ENCODE peak calls at places on chromosomes 3 and 15, in eight cellular contexts. One of them, this sample, is unnamed.

GRCh38 chr3:101519685-101520365 is 6.8 kb upstream of the SENP7 start:
- DNase-seq in breast epithelium: no peak
- DNase-seq in spleen: no peak
- DNase-seq in lower lobe of right lung: no peak
- DNase-seq in A549: peak; percentile 27
- DNase-seq in HAP-1: no peak
- DNase-seq in endodermal cell: no peak
- DNase-seq in BE2C: no peak
- DNase-seq in this sample: no peak

GRCh38 chr15:100334905-100335304 is 6.9 kb downstream of the ADAMTS17 start:
- DNase-seq in breast epithelium: no peak
- DNase-seq in BE2C: peak; percentile 37
- DNase-seq in spleen: no peak
- DNase-seq in HAP-1: no peak
- DNase-seq in endodermal cell: peak; percentile 77
- DNase-seq in lower lobe of right lung: no peak
- DNase-seq in A549: no peak
- DNase-seq in this sample: no peak

GRCh38 chr3:40691598-40691905 is 166.8 kb downstream of the ZNF621 start:
- DNase-seq in A549: no peak
- DNase-seq in spleen: no peak
- DNase-seq in lower lobe of right lung: no peak
- DNase-seq in endodermal cell: no peak
- DNase-seq in BE2C: no peak
- DNase-seq in breast epithelium: peak; percentile 89
- DNase-seq in HAP-1: no peak
- DNase-seq in this sample: peak; percentile 20

GRCh38 chr3:165256554-165256953 is 60.4 kb upstream of the SLITRK3 start:
- DNase-seq in endodermal cell: no peak
- DNase-seq in A549: peak; percentile 7
- DNase-seq in lower lobe of right lung: no peak
- DNase-seq in HAP-1: peak; percentile 13
- DNase-seq in breast epithelium: no peak
- DNase-seq in BE2C: no peak
- DNase-seq in spleen: no peak
- DNase-seq in this sample: no peak

GRCh38 chr3:186869253-186870235 is 27.0 kb downstream of the ADIPOQ start:
- DNase-seq in BE2C: no peak
- DNase-seq in breast epithelium: no peak
- DNase-seq in lower lobe of right lung: no peak
- DNase-seq in endodermal cell: no peak
- DNase-seq in HAP-1: no peak
- DNase-seq in A549: no peak
- DNase-seq in spleen: no peak
- DNase-seq in this sample: no peak

GRCh38 chr15:100222349-100222715 is 119.4 kb downstream of the ADAMTS17 start:
- DNase-seq in lower lobe of right lung: no peak
- DNase-seq in endodermal cell: no peak
- DNase-seq in A549: no peak
- DNase-seq in BE2C: no peak
- DNase-seq in breast epithelium: no peak
- DNase-seq in HAP-1: no peak
- DNase-seq in spleen: no peak
- DNase-seq in this sample: no peak

GRCh38 chr3:185250653-185251052 is 3.2 kb downstream of the EHHADH start:
- DNase-seq in endodermal cell: no peak
- DNase-seq in breast epithelium: no peak
- DNase-seq in HAP-1: no peak
- DNase-seq in A549: no peak
- DNase-seq in lower lobe of right lung: no peak
- DNase-seq in BE2C: no peak
- DNase-seq in spleen: no peak
- DNase-seq in this sample: no peak

GRCh38 chr3:124559650-124560405 is 170.4 kb upstream of the UMPS start:
- DNase-seq in lower lobe of right lung: peak; percentile 57
- DNase-seq in HAP-1: peak; percentile 78
- DNase-seq in breast epithelium: peak; percentile 59
- DNase-seq in A549: peak; percentile 83
- DNase-seq in spleen: no peak
- DNase-seq in BE2C: peak; percentile 81
- DNase-seq in endodermal cell: peak; percentile 92
- DNase-seq in this sample: peak; percentile 92

GRCh38 chr3:41290736-41291135 is 91.4 kb downstream of the CTNNB1 start:
- DNase-seq in A549: no peak
- DNase-seq in BE2C: no peak
- DNase-seq in spleen: no peak
- DNase-seq in breast epithelium: no peak
- DNase-seq in lower lobe of right lung: no peak
- DNase-seq in HAP-1: no peak
- DNase-seq in endodermal cell: no peak
- DNase-seq in this sample: no peak

GRCh38 chr3:111989061-111989678 is 9.6 kb upstream of the TAGLN3 start:
- DNase-seq in A549: peak; percentile 71
- DNase-seq in breast epithelium: no peak
- DNase-seq in spleen: no peak
- DNase-seq in HAP-1: peak; percentile 33
- DNase-seq in lower lobe of right lung: no peak
- DNase-seq in endodermal cell: no peak
- DNase-seq in BE2C: no peak
- DNase-seq in this sample: no peak

GRCh38 chr3:125150525-125151436 is 61.8 kb downstream of the SLC12A8 start:
- DNase-seq in HAP-1: peak; percentile 54
- DNase-seq in endodermal cell: peak; percentile 91
- DNase-seq in BE2C: peak; percentile 66
- DNase-seq in spleen: no peak
- DNase-seq in breast epithelium: no peak
- DNase-seq in lower lobe of right lung: peak; percentile 35
- DNase-seq in A549: peak; percentile 71
- DNase-seq in this sample: peak; percentile 62

GRCh38 chr3:104269771-104270170 is 1096.9 kb upstream of the ALCAM start:
- DNase-seq in A549: no peak
- DNase-seq in BE2C: no peak
- DNase-seq in endodermal cell: no peak
- DNase-seq in HAP-1: no peak
- DNase-seq in breast epithelium: no peak
- DNase-seq in lower lobe of right lung: no peak
- DNase-seq in spleen: no peak
- DNase-seq in this sample: no peak

GRCh38 chr15:90419738-90420487 is 31.9 kb downstream of the IQGAP1 start:
- DNase-seq in lower lobe of right lung: no peak
- DNase-seq in BE2C: no peak
- DNase-seq in spleen: no peak
- DNase-seq in breast epithelium: no peak
- DNase-seq in A549: peak; percentile 41
- DNase-seq in HAP-1: peak; percentile 93
- DNase-seq in endodermal cell: no peak
- DNase-seq in this sample: peak; percentile 40

GRCh38 chr3:198070871-198071270 is 110.9 kb downstream of the LMLN start:
- DNase-seq in A549: no peak
- DNase-seq in lower lobe of right lung: no peak
- DNase-seq in BE2C: no peak
- DNase-seq in spleen: no peak
- DNase-seq in breast epithelium: no peak
- DNase-seq in HAP-1: no peak
- DNase-seq in endodermal cell: no peak
- DNase-seq in this sample: no peak

GRCh38 chr15:70196314-70197291 is 98.9 kb upstream of the TLE3 start:
- DNase-seq in spleen: no peak
- DNase-seq in BE2C: no peak
- DNase-seq in lower lobe of right lung: peak; percentile 57
- DNase-seq in HAP-1: peak; percentile 58
- DNase-seq in endodermal cell: peak; percentile 95
- DNase-seq in A549: no peak
- DNase-seq in breast epithelium: peak; percentile 98
- DNase-seq in this sample: peak; percentile 98

GRCh38 chr3:194298331-194299227 is 52.5 kb downstream of the CPN2 start:
- DNase-seq in lower lobe of right lung: no peak
- DNase-seq in endodermal cell: no peak
- DNase-seq in BE2C: peak; percentile 55
- DNase-seq in spleen: peak; percentile 58
- DNase-seq in breast epithelium: no peak
- DNase-seq in HAP-1: no peak
- DNase-seq in A549: no peak
- DNase-seq in this sample: no peak

GRCh38 chr3:11238880-11239279 is 33.3 kb upstream of the ATG7 start:
- DNase-seq in A549: no peak
- DNase-seq in lower lobe of right lung: no peak
- DNase-seq in spleen: no peak
- DNase-seq in endodermal cell: no peak
- DNase-seq in breast epithelium: no peak
- DNase-seq in HAP-1: no peak
- DNase-seq in BE2C: no peak
- DNase-seq in this sample: no peak

DNA sequence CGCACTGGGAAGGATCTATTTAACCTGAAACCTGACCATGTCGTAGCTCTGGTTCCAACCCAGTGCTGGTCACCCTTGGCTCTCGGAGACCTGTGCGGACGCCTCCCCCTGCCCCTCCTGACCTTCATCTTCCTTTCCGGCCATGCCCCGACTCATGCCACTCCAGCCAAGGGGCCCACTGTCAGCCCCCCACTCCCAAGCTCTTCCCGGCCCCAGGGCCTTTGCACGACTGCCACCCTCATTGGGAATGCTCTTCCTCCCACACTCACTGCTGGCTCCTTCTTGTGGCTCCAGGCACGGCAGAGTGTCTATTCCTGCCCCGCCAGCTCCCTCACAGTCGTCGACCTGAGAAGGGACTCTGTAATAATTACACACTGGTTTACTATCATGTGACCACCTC is 9.4 kb upstream of the IQSEC1 start:
- DNase-seq in A549: no peak
- DNase-seq in lower lobe of right lung: no peak
- DNase-seq in breast epithelium: no peak
- DNase-seq in BE2C: no peak
- DNase-seq in spleen: no peak
- DNase-seq in endodermal cell: no peak
- DNase-seq in HAP-1: no peak
- DNase-seq in this sample: no peak
- H3K4me1 ChIP-seq in A549: no peaks in the 10 kb centered on the region
- H3K4me1 ChIP-seq in lower lobe of right lung: no peaks in the 10 kb centered on the region
- H3K4me1 ChIP-seq in breast epithelium: no peaks in the 10 kb centered on the region
- H3K4me1 ChIP-seq in BE2C: peaks cover 2% of the 10 kb centered on the region
- H3K4me1 ChIP-seq in spleen: peaks cover 26% of the 10 kb centered on the region
- H3K4me1 ChIP-seq in endodermal cell: no peaks in the 10 kb centered on the region
- H3K4me1 ChIP-seq in HAP-1: no peaks in the 10 kb centered on the region
- H3K4me1 ChIP-seq in this sample: peaks cover 2% of the 10 kb centered on the region

GRCh38 chr3:134337071-134337482 is 37.2 kb downstream of the AMOTL2 start:
- DNase-seq in lower lobe of right lung: no peak
- DNase-seq in spleen: no peak
- DNase-seq in HAP-1: no peak
- DNase-seq in A549: no peak
- DNase-seq in BE2C: no peak
- DNase-seq in endodermal cell: no peak
- DNase-seq in breast epithelium: no peak
- DNase-seq in this sample: no peak
- H3K4me1 ChIP-seq in lower lobe of right lung: peaks cover 67% of the 10 kb centered on the region
- H3K4me1 ChIP-seq in spleen: no peaks in the 10 kb centered on the region
- H3K4me1 ChIP-seq in HAP-1: peaks cover 17% of the 10 kb centered on the region
- H3K4me1 ChIP-seq in A549: peaks cover 70% of the 10 kb centered on the region
- H3K4me1 ChIP-seq in BE2C: no peaks in the 10 kb centered on the region
- H3K4me1 ChIP-seq in endodermal cell: peaks cover 35% of the 10 kb centered on the region
- H3K4me1 ChIP-seq in breast epithelium: peaks cover 2% of the 10 kb centered on the region
- H3K4me1 ChIP-seq in this sample: peaks cover 18% of the 10 kb centered on the region

GRCh38 chr15:29785068-29785467 is 37.2 kb downstream of the TJP1 start:
- DNase-seq in lower lobe of right lung: no peak
- DNase-seq in breast epithelium: no peak
- DNase-seq in BE2C: no peak
- DNase-seq in HAP-1: no peak
- DNase-seq in endodermal cell: no peak
- DNase-seq in A549: no peak
- DNase-seq in spleen: no peak
- DNase-seq in this sample: no peak

GRCh38 chr15:29788433-29789034 is 33.7 kb downstream of the TJP1 start:
- DNase-seq in A549: no peak
- DNase-seq in BE2C: no peak
- DNase-seq in lower lobe of right lung: no peak
- DNase-seq in spleen: no peak
- DNase-seq in endodermal cell: no peak
- DNase-seq in breast epithelium: no peak
- DNase-seq in HAP-1: no peak
- DNase-seq in this sample: no peak

GRCh38 chr15:29790607-29791006 is 31.7 kb downstream of the TJP1 start:
- DNase-seq in A549: no peak
- DNase-seq in endodermal cell: no peak
- DNase-seq in HAP-1: no peak
- DNase-seq in spleen: no peak
- DNase-seq in lower lobe of right lung: no peak
- DNase-seq in breast epithelium: no peak
- DNase-seq in BE2C: no peak
- DNase-seq in this sample: no peak

GRCh38 chr15:29789871-29790270 is 32.4 kb downstream of the TJP1 start:
- DNase-seq in endodermal cell: no peak
- DNase-seq in A549: no peak
- DNase-seq in lower lobe of right lung: no peak
- DNase-seq in spleen: no peak
- DNase-seq in breast epithelium: no peak
- DNase-seq in BE2C: no peak
- DNase-seq in HAP-1: no peak
- DNase-seq in this sample: no peak

DNA sequence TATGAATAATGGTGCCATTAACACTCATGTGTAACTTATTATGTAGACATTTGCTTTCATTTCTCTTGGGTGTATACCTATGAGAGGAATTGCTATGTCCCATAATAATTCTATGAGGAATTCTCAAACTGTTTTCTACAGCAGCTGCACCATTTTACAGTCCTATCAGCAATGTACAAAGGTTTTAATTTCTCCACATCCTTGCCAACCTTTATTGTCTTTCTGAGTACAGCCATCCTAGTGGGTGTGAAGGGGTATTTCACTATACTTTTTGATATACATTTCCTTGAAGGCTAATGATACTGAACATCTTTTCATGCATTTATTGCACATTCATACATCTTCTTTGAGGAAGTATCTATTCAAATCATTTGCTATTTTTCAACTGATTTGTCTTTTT is 34.5 kb downstream of the TJP1 start:
- DNase-seq in breast epithelium: no peak
- DNase-seq in HAP-1: no peak
- DNase-seq in BE2C: no peak
- DNase-seq in endodermal cell: no peak
- DNase-seq in A549: no peak
- DNase-seq in spleen: no peak
- DNase-seq in lower lobe of right lung: no peak
- DNase-seq in this sample: no peak
- H3K4me1 ChIP-seq in breast epithelium: no peaks in the 10 kb centered on the region
- H3K4me1 ChIP-seq in HAP-1: peaks cover 16% of the 10 kb centered on the region
- H3K4me1 ChIP-seq in BE2C: no peaks in the 10 kb centered on the region
- H3K4me1 ChIP-seq in endodermal cell: no peaks in the 10 kb centered on the region
- H3K4me1 ChIP-seq in A549: peaks cover 40% of the 10 kb centered on the region
- H3K4me1 ChIP-seq in spleen: no peaks in the 10 kb centered on the region
- H3K4me1 ChIP-seq in lower lobe of right lung: peaks cover 9% of the 10 kb centered on the region
- H3K4me1 ChIP-seq in this sample: no peaks in the 10 kb centered on the region

DNA sequence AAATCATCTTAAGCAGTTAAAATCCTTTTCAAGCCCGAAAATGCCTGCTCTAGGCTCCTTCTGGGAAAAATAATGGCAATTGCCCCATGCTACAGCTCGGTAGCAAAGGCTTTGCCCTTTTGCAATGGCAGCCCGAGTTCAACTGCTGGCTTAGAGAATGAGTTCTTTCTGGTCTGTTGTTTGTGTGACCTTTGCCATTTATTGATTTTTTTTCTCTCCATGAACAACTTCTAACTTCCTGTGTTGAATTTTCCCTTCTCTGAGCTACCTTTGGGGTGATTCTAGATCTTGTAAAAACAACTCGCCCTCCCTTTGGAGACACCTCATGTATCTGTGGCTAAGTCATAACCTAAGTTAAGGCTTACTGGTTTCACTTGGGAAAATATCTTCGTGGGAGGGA is 139.3 kb downstream of the PLCH1 start:
- DNase-seq in endodermal cell: no peak
- DNase-seq in HAP-1: no peak
- DNase-seq in A549: no peak
- DNase-seq in spleen: no peak
- DNase-seq in lower lobe of right lung: no peak
- DNase-seq in BE2C: no peak
- DNase-seq in breast epithelium: no peak
- DNase-seq in this sample: no peak
- H3K4me1 ChIP-seq in endodermal cell: no peaks in the 10 kb centered on the region
- H3K4me1 ChIP-seq in HAP-1: peaks cover 19% of the 10 kb centered on the region
- H3K4me1 ChIP-seq in A549: peaks cover 6% of the 10 kb centered on the region
- H3K4me1 ChIP-seq in spleen: no peaks in the 10 kb centered on the region
- H3K4me1 ChIP-seq in lower lobe of right lung: no peaks in the 10 kb centered on the region
- H3K4me1 ChIP-seq in BE2C: no peaks in the 10 kb centered on the region
- H3K4me1 ChIP-seq in breast epithelium: no peaks in the 10 kb centered on the region
- H3K4me1 ChIP-seq in this sample: no peaks in the 10 kb centered on the region